ENCODE peak calls at places on chromosomes 5 and 9, in nine cellular contexts. W is activated CD4-positive, alpha-beta memory T cell treated with anti-CD3 and anti-CD28 coated beads, Interleukin-2, amount 10 ng/mL, durations not matched to agents 7 days and 5 days; V is NCI-H2081; P is globus pallidus; C is cardiac fibroblast; A is Daoy; T is DMS 273 treated with DMSO at 0.1 percent for 48 hours; N is GM03348; D is SW 1271. G is an unnamed sample.

GRCh38 chr5:74412064-74412463 is 228.5 kb downstream of the ENC1 start:
- DNase-seq in N (no peak), P (no peak), T (peak; percentile 68), W (no peak), C (no peak), A (no peak), V (no peak), D (no peak), G (no peak)

GRCh38 chr5:97735209-97735608 is 552.2 kb upstream of the RIOK2 start:
- DNase-seq in N (peak; percentile 16), P (no peak), C (peak; percentile 78), W (no peak), A (no peak), T (no peak), D (no peak), V (no peak), G (peak; percentile 89)

GRCh38 chr5:151618907-151619306 is 27.8 kb upstream of the FAT2 start:
- DNase-seq in V (no peak), T (no peak), C (no peak), W (no peak), N (no peak), D (no peak), P (no peak), A (no peak), G (no peak)

GRCh38 chr9:104784098-104784497 is 20.2 kb downstream of the NIPSNAP3B start:
- DNase-seq in W (no peak), C (no peak), A (no peak), V (no peak), N (no peak), P (no peak), T (no peak), D (no peak), G (no peak)

GRCh38 chr9:133759946-133760345 is 21.8 kb upstream of the SARDH start:
- DNase-seq in N (no peak), C (no peak), W (no peak), V (no peak), D (no peak), A (no peak), P (no peak), T (no peak), G (no peak)

GRCh38 chr5:154273963-154274827 is 83.7 kb downstream of the GALNT10 start:
- DNase-seq in W (no peak), A (no peak), P (no peak), V (no peak), C (no peak), D (no peak), N (no peak), T (no peak), G (no peak)

GRCh38 chr5:118933703-118934102 is 54.6 kb downstream of the DTWD2 start:
- DNase-seq in T (no peak), N (no peak), V (no peak), C (no peak), A (no peak), W (no peak), P (no peak), D (no peak), G (no peak)

GRCh38 chr5:159403906-159404641 is 73.8 kb upstream of the IL12B start:
- DNase-seq in D (no peak), N (peak; percentile 40), C (no peak), V (no peak), P (no peak), T (peak; percentile 27), W (no peak), A (no peak), G (no peak)

GRCh38 chr9:134182554-134183219 is 18.3 kb upstream of the RNU6ATAC start:
- DNase-seq in V (no peak), C (no peak), W (no peak), A (peak; percentile 30), N (no peak), P (no peak), D (no peak), T (no peak), G (no peak)

GRCh38 chr9:136735812-136736480 is 6.8 kb downstream of the LCN10 start:
- DNase-seq in P (no peak), D (no peak), V (no peak), W (no peak), C (no peak), N (no peak), A (no peak), T (no peak), G (no peak)